ENCODE peak calls at places on chromosomes 12 and 14, in nine cellular contexts. U is HepG2, W is suprapubic skin, M is ovary, O is SK-N-SH, A is A549, S is upper lobe of left lung, Z is tibial nerve, C is K562. N is an unnamed sample.

GRCh38 chr14:73245401-73246325 is 8.4 kb downstream of the PAPLN start:
- DNase-seq in Z (no peak), S (peak), O (peak), U (no peak), C (peak), A (no peak), W (no peak), M (no peak), N (peak)

GRCh38 chr14:68794856-68795601 is 2.2 kb upstream of the ZFP36L1 start:
- DNase-seq in Z (peak), A (no peak), S (peak), C (peak), M (peak), W (peak), O (peak), U (no peak), N (peak)

GRCh38 chr12:132222096-132222807 is 78.0 kb downstream of the NOC4L start:
- DNase-seq in A (peak), W (no peak), O (no peak), M (no peak), S (no peak), Z (no peak), C (no peak), U (peak), N (no peak)

GRCh38 chr14:20546877-20547276 is 14.0 kb downstream of the RNASE9 start:
- DNase-seq in C (no peak), M (no peak), O (no peak), U (peak), W (no peak), A (no peak), Z (no peak), S (no peak), N (no peak)

GRCh38 chr12:107912421-107913004 is 138.0 kb downstream of the ASCL4 start:
- DNase-seq in W (no peak), Z (peak), M (no peak), C (peak), A (peak), U (no peak), S (peak), O (peak), N (peak)

GRCh38 chr12:132477703-132478432 is 12.1 kb upstream of the FBRSL1 start:
- DNase-seq in O (no peak), S (no peak), Z (no peak), M (no peak), W (no peak), A (no peak), U (no peak), C (no peak), N (no peak)

GRCh38 chr14:78902010-78902623 is 731.9 kb downstream of the NRXN3 start:
- DNase-seq in Z (no peak), W (no peak), C (peak), S (peak), A (no peak), M (no peak), O (peak), U (peak), N (peak)

GRCh38 chr12:117412465-117413190 is 51.2 kb upstream of the NOS1 start:
- DNase-seq in W (no peak), M (no peak), S (no peak), O (no peak), A (no peak), C (no peak), Z (no peak), U (no peak), N (no peak)

GRCh38 chr12:22046090-22046967 is at the start of gene CMAS:
- DNase-seq in U (peak), A (peak), O (peak), S (peak), C (peak), W (peak), M (peak), Z (peak), N (peak)

GRCh38 chr12:102478416-102479098 is 1.8 kb downstream of the IGF1 start:
- DNase-seq in M (no peak), A (no peak), O (no peak), Z (no peak), U (no peak), W (no peak), S (peak), C (no peak), N (peak)

GRCh38 chr12:95593266-95593871 is 42.1 kb upstream of the USP44 start:
- DNase-seq in A (no peak), U (no peak), M (no peak), Z (no peak), W (no peak), S (no peak), O (no peak), C (no peak), N (no peak)

GRCh38 chr14:105500036-105500725 is 9.1 kb downstream of the TEDC1 start:
- DNase-seq in S (peak), O (peak), Z (no peak), W (no peak), U (no peak), A (no peak), C (no peak), M (no peak), N (no peak)

GRCh38 chr14:63468273-63468672 is 74.9 kb downstream of the PPP2R5E start:
- DNase-seq in M (no peak), W (no peak), A (no peak), Z (no peak), O (no peak), U (no peak), C (no peak), S (no peak), N (no peak)

GRCh38 chr14:47917344-47917954 is 242.0 kb upstream of the MDGA2 start:
- DNase-seq in W (no peak), A (no peak), C (no peak), S (no peak), O (no peak), U (peak), M (no peak), Z (peak), N (no peak)

GRCh38 chr12:100584261-100584660 is 10.8 kb downstream of the GAS2L3 start:
- DNase-seq in C (no peak), O (no peak), A (no peak), S (no peak), U (no peak), W (no peak), M (no peak), Z (no peak), N (no peak)

GRCh38 chr12:55830601-55831406 is 1.4 kb upstream of the DNAJC14 start:
- DNase-seq in W (peak), M (peak), Z (peak), C (peak), U (peak), O (peak), S (peak), A (peak), N (peak)

GRCh38 chr12:53956251-53956887 is 1.7 kb downstream of the HOXC12 start:
- DNase-seq in Z (no peak), M (no peak), S (no peak), U (no peak), C (no peak), O (no peak), A (no peak), W (no peak), N (no peak)

GRCh38 chr14:65286443-65286842 is 126.1 kb upstream of the FUT8 start:
- DNase-seq in A (peak), S (no peak), U (peak), C (peak), O (peak), W (no peak), Z (no peak), M (no peak), N (peak)

GRCh38 chr12:57340104-57340503 is 89.1 kb upstream of the STAC3 start:
- DNase-seq in C (peak), U (no peak), M (peak), W (no peak), A (peak), Z (peak), O (no peak), S (peak), N (peak)

GRCh38 chr14:95597784-95598204 is 62.9 kb downstream of the GLRX5 start:
- DNase-seq in C (no peak), A (no peak), O (peak), S (no peak), M (no peak), W (no peak), U (no peak), Z (no peak), N (no peak)

GRCh38 chr14:24331731-24332093 is 3.2 kb downstream of the ADCY4 start:
- DNase-seq in A (no peak), U (no peak), Z (no peak), W (no peak), O (no peak), M (no peak), S (no peak), C (no peak), N (no peak)

GRCh38 chr14:71582705-71583104 is 349.5 kb upstream of the RGS6 start:
- DNase-seq in W (no peak), Z (no peak), A (no peak), S (no peak), C (no peak), U (no peak), O (no peak), M (no peak), N (no peak)

GRCh38 chr12:71007025-71007424 is 86.5 kb upstream of the PTPRR start:
- DNase-seq in W (no peak), U (no peak), A (no peak), C (no peak), Z (no peak), M (no peak), S (no peak), O (peak), N (no peak)

GRCh38 chr12:121264951-121265350 is 31.6 kb downstream of the CAMKK2 start:
- DNase-seq in M (no peak), C (no peak), Z (no peak), A (no peak), W (no peak), S (no peak), U (no peak), O (no peak), N (no peak)

DNA sequence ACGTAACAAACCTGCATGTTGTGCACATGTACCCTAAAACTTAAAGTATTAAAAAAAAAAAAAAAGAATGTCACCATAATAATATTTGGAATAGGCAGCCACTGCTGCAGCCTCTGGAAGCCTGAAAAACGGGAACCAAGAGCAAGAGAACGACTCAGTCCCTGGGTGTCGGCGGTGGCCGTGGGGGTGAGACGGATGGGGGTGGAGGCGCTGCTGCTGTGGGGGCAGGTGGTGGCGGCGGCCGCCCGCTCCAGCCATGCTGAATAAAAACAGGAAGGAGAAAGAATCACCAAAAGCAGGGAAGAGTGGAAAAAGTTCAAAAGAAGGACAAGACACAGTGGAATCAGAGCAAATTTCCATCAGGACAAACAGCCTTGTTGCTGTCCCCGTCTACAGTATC is 46.9 kb downstream of the ZFYVE21 start:
- DNase-seq in C (no peak), M (no peak), S (no peak), Z (no peak), O (no peak), A (no peak), U (no peak), W (no peak), N (no peak)
- H3K4me3 ChIP-seq in C (no peak), M (no peak), S (no peak), Z (no peak), O (no peak), A (no peak), U (no peak), W (no peak), N (no peak)

GRCh38 chr14:101774006-101774755 is 12.7 kb downstream of the PPP2R5C start:
- DNase-seq in Z (no peak), S (no peak), U (no peak), M (no peak), W (no peak), A (no peak), O (no peak), C (no peak), N (no peak)

GRCh38 chr14:101773378-101773777 is 11.9 kb downstream of the PPP2R5C start:
- DNase-seq in Z (no peak), C (no peak), O (no peak), U (no peak), W (no peak), A (no peak), M (no peak), S (no peak), N (no peak)

GRCh38 chr14:101774814-101775213 is 13.3 kb downstream of the PPP2R5C start:
- DNase-seq in W (no peak), C (no peak), Z (no peak), O (no peak), U (no peak), M (no peak), A (no peak), S (no peak), N (no peak)

GRCh38 chr14:101775756-101776292 is 14.3 kb downstream of the PPP2R5C start:
- DNase-seq in S (no peak), C (no peak), Z (no peak), M (no peak), W (no peak), U (no peak), A (no peak), O (no peak), N (no peak)

GRCh38 chr14:101776315-101776714 is 14.8 kb downstream of the PPP2R5C start:
- DNase-seq in A (no peak), W (no peak), S (no peak), Z (no peak), O (no peak), U (no peak), M (no peak), C (no peak), N (no peak)
- H3K27ac ChIP-seq in A (no peak), W (no peak), S (no peak), Z (no peak), O (no peak), U (no peak), M (no peak), C (no peak), N (no peak)

GRCh38 chr12:27571463-27571862 is 47.5 kb downstream of the PPFIBP1 start:
- DNase-seq in M (no peak), U (no peak), Z (no peak), A (no peak), S (no peak), W (no peak), C (no peak), O (no peak), N (no peak)

GRCh38 chr12:27575099-27575779 is 51.2 kb downstream of the PPFIBP1 start:
- DNase-seq in O (no peak), Z (no peak), S (no peak), M (no peak), C (no peak), A (no peak), W (no peak), U (no peak), N (no peak)

GRCh38 chr12:27575780-27576154 is 51.8 kb downstream of the PPFIBP1 start:
- DNase-seq in A (no peak), C (no peak), O (no peak), M (no peak), W (no peak), U (no peak), Z (no peak), S (no peak), N (no peak)

GRCh38 chr12:27572486-27573255 is 48.7 kb downstream of the PPFIBP1 start:
- DNase-seq in Z (no peak), O (no peak), M (no peak), C (no peak), W (no peak), A (no peak), U (no peak), S (no peak), N (no peak)

DNA sequence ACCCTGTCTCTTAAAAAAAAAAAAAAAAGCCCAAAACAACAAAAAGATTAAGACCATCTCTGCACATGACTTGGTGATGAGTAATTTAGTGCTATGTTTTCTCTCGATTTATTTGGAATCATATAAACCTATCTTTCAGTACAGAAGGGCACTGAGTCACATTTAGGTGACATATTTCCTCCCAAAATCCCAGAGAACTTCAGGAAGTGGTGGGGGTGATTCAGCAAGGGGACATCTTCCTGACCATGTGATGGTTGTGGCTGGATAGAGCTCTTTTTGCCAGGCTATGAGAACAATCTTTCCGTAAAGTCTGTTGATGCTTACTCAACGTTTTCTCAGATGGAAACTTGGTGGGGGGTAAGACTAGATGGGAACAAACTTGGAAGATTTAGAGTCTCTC is 50.0 kb downstream of the PPFIBP1 start:
- DNase-seq in C (no peak), O (no peak), W (no peak), A (no peak), Z (no peak), S (no peak), U (no peak), M (no peak), N (no peak)
- TF ChIP-seq EP300 in C (no peak), O (peak), W (no peak), A (no peak), Z (no peak), S (no peak), U (no peak), M (no peak), N (no peak)

DNA sequence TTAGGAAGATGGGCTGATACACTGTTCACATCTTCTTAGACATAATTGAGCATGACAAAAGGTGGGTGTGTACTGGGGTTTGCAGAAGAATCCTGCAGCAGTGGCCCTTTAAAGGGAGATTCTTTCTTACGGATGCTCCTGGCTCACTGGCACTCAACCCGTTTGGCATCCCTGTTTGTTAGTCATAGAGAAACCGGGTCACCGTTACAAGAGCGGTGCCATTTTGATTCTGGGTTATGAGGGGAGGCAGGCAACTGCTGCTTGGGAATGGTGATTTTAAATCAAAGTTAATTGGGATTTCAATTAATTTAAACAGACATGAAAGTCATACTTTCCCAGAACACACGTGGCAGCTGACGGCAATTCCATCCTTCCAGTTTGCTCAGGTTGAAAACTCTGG is 245.8 kb downstream of the AACS start:
- DNase-seq in O (no peak), M (no peak), S (no peak), A (no peak), W (no peak), U (no peak), Z (no peak), C (no peak), N (no peak)
- H3K4me3 ChIP-seq in O (no peak), M (no peak), S (no peak), A (no peak), W (no peak), U (no peak), Z (no peak), C (no peak), N (no peak)